ENCODE peak calls at places on chromosome 22, in eight cellular contexts. F, M, O, G, A, L, E and W are unnamed samples.
A peak's percentile ranks its signal among the peaks of the same experiment; 100 is the strongest.

GRCh38 chr22:39661842-39662676 is 91.5 kb downstream of the CACNA1I start:
- DNase-seq in E (peak; percentile 34), M (no peak), O (peak; percentile 70), L (no peak), A (no peak), G (no peak), F (no peak), W (peak; percentile 85)

GRCh38 chr22:36166518-36167220 is 6.1 kb upstream of the APOL3 start:
- DNase-seq in A (no peak), F (no peak), L (no peak), E (no peak), O (no peak), M (no peak), G (no peak), W (no peak)

GRCh38 chr22:28923826-28924732 is 40.7 kb downstream of the ZNRF3 start:
- DNase-seq in G (peak; percentile 57), L (no peak), O (no peak), A (no peak), E (no peak), F (no peak), M (no peak), W (no peak)

GRCh38 chr22:19367763-19368367 is 63.7 kb downstream of the HIRA start:
- DNase-seq in A (no peak), L (no peak), M (no peak), F (no peak), O (no peak), E (no peak), G (no peak), W (no peak)

GRCh38 chr22:26289486-26290250 is 120.4 kb downstream of the SEZ6L start:
- DNase-seq in E (no peak), A (no peak), L (no peak), O (no peak), M (no peak), F (no peak), G (no peak), W (no peak)

GRCh38 chr22:29727248-29727551 is 7.4 kb downstream of the CABP7 start:
- DNase-seq in L (no peak), M (no peak), O (no peak), E (no peak), A (no peak), G (peak; percentile 51), F (peak; percentile 13), W (no peak)

GRCh38 chr22:24217384-24217783 is 27.5 kb downstream of the GGT5 start:
- DNase-seq in M (no peak), O (no peak), A (no peak), G (no peak), E (no peak), F (no peak), L (no peak), W (no peak)

GRCh38 chr22:48894804-48895250 is 932.8 kb downstream of the BRD1 start:
- DNase-seq in M (no peak), E (no peak), F (no peak), O (no peak), A (no peak), G (no peak), L (no peak), W (no peak)

GRCh38 chr22:27108425-27109114 is 451.2 kb downstream of the MIAT start:
- DNase-seq in A (no peak), G (peak; percentile 25), O (no peak), L (no peak), E (no peak), M (no peak), F (no peak), W (no peak)

GRCh38 chr22:20509344-20510047 is 2.1 kb downstream of the MED15 start:
- DNase-seq in E (no peak), L (peak; percentile 86), O (peak; percentile 47), G (no peak), M (no peak), F (peak; percentile 82), A (no peak), W (peak; percentile 32)

GRCh38 chr22:23104109-23104971 is 34.0 kb downstream of the GNAZ start:
- DNase-seq in O (no peak), F (no peak), L (no peak), A (no peak), G (no peak), E (no peak), M (no peak), W (no peak)

GRCh38 chr22:26589845-26590524 is at the start of gene TPST2:
- DNase-seq in A (no peak), F (no peak), O (peak; percentile 74), E (peak; percentile 78), M (peak; percentile 72), L (peak; percentile 73), G (peak; percentile 79), W (peak; percentile 58)

GRCh38 chr22:26672060-26672471 is 14.7 kb downstream of the MIAT start:
- DNase-seq in M (no peak), G (no peak), L (no peak), O (peak; percentile 23), E (no peak), F (no peak), A (no peak), W (peak; percentile 34)

GRCh38 chr22:25880524-25880923 is 138.5 kb downstream of the MYO18B start:
- DNase-seq in L (no peak), M (no peak), A (no peak), E (no peak), F (no peak), O (no peak), G (no peak), W (no peak)

GRCh38 chr22:32661296-32661695 is 140.2 kb upstream of the TIMP3 start:
- DNase-seq in M (no peak), O (no peak), G (peak; percentile 7), A (no peak), F (no peak), L (no peak), E (no peak), W (no peak)

GRCh38 chr22:42932857-42933782 is 76.0 kb upstream of the ARFGAP3 start:
- DNase-seq in G (peak; percentile 23), L (peak; percentile 78), M (no peak), A (no peak), F (no peak), E (no peak), O (no peak), W (no peak)

GRCh38 chr22:26570126-26570525 is 19.8 kb downstream of the TPST2 start:
- DNase-seq in F (no peak), M (no peak), G (no peak), A (no peak), L (no peak), E (no peak), O (no peak), W (no peak)

GRCh38 chr22:19597399-19597735 is 73.2 kb upstream of the CLDN5 start:
- DNase-seq in F (no peak), E (no peak), L (no peak), M (no peak), G (no peak), O (peak; percentile 9), A (no peak), W (peak; percentile 54)